ENCODE peak calls at places on chromosomes 7 and 10, in four cellular contexts. B is prostate gland, O is Panc1, P is B cell. E is an unnamed sample.

GRCh38 chr7:79176859-79177477 is 276.5 kb downstream of the MAGI2 start:
- DNase-seq in P (no peak), B (peak; percentile 7), O (peak; percentile 35), E (no peak)

GRCh38 chr10:123236122-123236521 is 81.9 kb downstream of the BUB3 start:
- DNase-seq in P (no peak), B (no peak), O (no peak), E (no peak)

GRCh38 chr10:112919721-112920120 is 30.3 kb upstream of the TCF7L2 start:
- DNase-seq in B (no peak), O (peak; percentile 84), P (no peak), E (no peak)

GRCh38 chr7:130865408-130866236 is 131.6 kb upstream of the KLF14 start:
- DNase-seq in O (no peak), P (no peak), B (no peak), E (no peak)

GRCh38 chr7:14962778-14963177 is 60.2 kb upstream of the DGKB start:
- DNase-seq in B (no peak), P (no peak), O (no peak), E (no peak)

GRCh38 chr10:3172081-3172445 is 519 bp downstream of the PITRM1 start:
- DNase-seq in P (no peak), B (no peak), O (peak; percentile 5), E (peak; percentile 57)

GRCh38 chr10:52226448-52226847 is 87.6 kb upstream of the DKK1 start:
- DNase-seq in B (no peak), O (no peak), P (no peak), E (no peak)

GRCh38 chr10:62244785-62245595 is 23.7 kb downstream of the RTKN2 start:
- DNase-seq in P (no peak), O (no peak), B (peak; percentile 67), E (peak; percentile 65)

GRCh38 chr7:92582948-92583347 is 7.2 kb downstream of the FAM133B start:
- DNase-seq in P (no peak), B (no peak), O (no peak), E (no peak)

GRCh38 chr7:44097064-44097932 is 6.8 kb upstream of the AEBP1 start:
- DNase-seq in B (no peak), P (peak; percentile 78), O (no peak), E (peak; percentile 81)

GRCh38 chr7:106735637-106736036 is 74.7 kb upstream of the CCDC71L start:
- DNase-seq in O (no peak), B (no peak), P (no peak), E (no peak)

GRCh38 chr10:114684822-114685209 is 26.7 kb upstream of the ABLIM1 start:
- DNase-seq in P (no peak), B (no peak), O (no peak), E (no peak)

GRCh38 chr10:48697091-48697490 is 12.4 kb downstream of the WDFY4 start:
- DNase-seq in P (no peak), O (no peak), B (no peak), E (no peak)

GRCh38 chr7:46011059-46011458 is 90.0 kb upstream of the IGFBP3 start:
- DNase-seq in B (no peak), P (no peak), O (no peak), E (no peak)

DNA sequence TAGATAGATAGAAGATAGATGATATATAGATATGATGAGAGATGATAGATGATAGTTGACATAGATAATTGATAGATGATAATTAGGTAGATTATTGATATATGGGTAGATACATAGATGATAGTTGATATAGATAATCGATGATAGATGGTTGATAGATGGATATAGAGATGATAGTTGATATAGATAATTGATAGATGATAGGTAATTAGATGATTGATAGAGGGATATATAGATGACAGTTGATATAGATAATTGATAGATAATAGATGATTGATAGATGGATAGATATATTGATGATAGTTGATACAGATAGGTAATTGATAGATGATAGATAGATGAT is 72.3 kb downstream of the PRR15 start:
- DNase-seq in O (no peak), B (no peak), P (no peak), E (no peak)
- TF ChIP-seq CTCF in O (peak; percentile 35), B (no peak), P (peak; percentile 0), E (no peak)

GRCh38 chr10:57362811-57363210 is 904.9 kb downstream of the IPMK start:
- DNase-seq in P (no peak), O (no peak), B (no peak), E (no peak)
- TF ChIP-seq CTCF in P (no peak), O (no peak), B (no peak), E (no peak)

GRCh38 chr7:142337406-142338001 is 79.6 kb upstream of the PRSS58 start:
- DNase-seq in B (no peak), P (no peak), O (no peak), E (no peak)
- TF ChIP-seq CTCF in B (no peak), P (no peak), O (no peak), E (no peak)

DNA sequence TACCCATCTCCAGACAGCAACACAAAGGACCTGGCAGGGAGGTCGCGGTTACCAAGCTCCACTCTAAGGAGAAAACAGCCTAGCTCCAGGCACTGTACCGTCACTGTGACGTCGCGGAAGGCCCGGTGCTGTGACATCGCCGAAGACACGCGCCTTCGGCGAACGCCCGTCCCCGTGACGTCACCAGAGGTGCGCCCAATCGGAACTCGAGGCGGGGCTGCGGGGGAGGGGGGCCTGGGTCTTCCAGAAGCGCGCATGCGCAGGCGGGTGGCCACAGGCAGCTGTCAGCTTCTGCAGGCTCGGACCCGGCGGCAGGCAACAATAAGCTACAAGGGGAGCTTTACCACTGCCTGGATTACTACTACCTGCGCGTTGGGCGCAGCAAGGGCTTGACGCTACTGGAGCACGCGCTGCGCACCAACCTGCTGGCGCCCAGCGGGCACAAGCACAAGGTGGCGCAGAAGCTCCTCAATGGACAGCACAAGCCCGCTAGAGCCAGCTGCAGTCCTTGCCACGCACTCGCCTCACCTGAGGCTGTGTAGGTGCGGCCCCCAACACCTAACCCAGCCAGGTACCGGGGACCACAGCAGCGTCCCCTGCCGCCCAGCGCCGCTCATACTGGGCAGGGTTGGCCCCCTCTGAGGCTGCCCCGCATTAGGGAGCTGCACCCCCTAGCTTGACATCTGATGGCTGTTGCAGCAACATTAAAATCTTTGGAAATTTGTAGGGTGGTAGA is 208.4 kb downstream of the TPST1 start:
- DNase-seq in B (peak; percentile 52), P (peak; percentile 90), O (peak; percentile 65), E (peak; percentile 86)
- TF ChIP-seq CTCF in B (peak; percentile 52), P (peak; percentile 38), O (peak; percentile 83), E (peak; percentile 59)

DNA sequence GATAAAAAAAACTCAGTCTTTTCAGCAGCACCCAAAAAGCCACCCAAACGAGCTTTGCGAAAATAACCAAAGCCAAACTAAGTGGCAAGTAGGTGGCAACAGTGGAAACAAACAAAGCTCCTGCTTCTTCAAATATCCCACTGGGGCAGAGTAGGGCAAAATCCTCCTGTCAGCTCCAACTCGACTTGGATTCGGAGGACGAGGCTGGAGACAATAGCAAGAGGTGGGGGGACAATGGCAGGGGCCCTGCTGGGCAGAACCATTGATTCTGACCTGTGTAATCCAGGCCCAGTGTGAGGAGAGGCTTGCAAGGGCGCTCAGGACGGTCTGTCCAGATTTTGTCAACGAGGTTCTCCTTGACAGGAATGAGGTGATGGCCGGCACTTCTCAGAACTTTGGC is 35.5 kb downstream of the XPNPEP1 start:
- DNase-seq in B (no peak), P (no peak), O (no peak), E (no peak)
- TF ChIP-seq CTCF in B (no peak), P (no peak), O (no peak), E (no peak)

DNA sequence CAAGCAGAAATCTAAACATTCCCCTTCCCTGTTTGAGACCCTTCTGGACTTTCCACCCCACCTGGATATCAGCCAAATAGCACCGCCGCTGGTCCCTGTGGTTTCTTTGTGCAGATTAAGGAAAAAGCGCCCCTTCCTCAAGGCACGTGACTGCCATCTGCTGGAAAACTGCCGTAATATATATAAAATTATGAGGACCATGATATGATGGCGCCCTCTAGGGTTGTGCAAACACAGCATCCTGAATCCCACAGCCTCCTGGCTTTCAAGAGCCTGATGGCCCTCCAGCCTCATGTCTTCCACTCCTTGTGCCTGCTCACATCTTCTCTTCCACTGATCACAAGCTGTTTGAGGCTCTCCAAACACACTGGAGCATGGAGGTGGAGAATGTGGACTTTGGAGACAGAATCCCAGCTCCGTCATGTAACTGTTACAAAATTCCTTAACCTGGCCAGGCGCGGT is 121.3 kb downstream of the MYL10 start:
- DNase-seq in P (no peak), O (peak; percentile 47), B (peak; percentile 40), E (peak; percentile 70)
- TF ChIP-seq CTCF in P (peak; percentile 78), O (peak; percentile 96), B (peak; percentile 79), E (peak; percentile 93)

DNA sequence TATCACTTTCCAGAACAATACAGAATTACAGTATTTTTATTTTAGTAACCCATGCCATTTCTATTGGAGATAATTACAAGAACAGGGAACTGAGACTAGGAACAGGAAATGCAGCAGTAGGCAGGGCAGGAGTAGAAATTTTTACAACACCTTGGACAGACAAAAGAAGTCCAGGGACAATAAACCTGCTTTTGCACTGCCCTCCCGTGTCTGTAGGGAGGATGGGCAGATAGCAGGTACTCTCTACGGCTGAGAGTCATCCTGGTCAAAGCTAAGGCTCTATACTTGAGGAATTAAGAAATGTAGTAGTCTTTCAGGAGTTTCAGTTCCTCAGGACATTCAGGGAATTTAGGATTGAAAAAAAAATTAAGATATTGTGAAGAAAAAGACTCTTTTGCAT is 63.4 kb downstream of the VAX1 start:
- DNase-seq in O (no peak), B (peak; percentile 8), P (no peak), E (no peak)
- TF ChIP-seq CTCF in O (peak; percentile 37), B (peak; percentile 39), P (no peak), E (no peak)

DNA sequence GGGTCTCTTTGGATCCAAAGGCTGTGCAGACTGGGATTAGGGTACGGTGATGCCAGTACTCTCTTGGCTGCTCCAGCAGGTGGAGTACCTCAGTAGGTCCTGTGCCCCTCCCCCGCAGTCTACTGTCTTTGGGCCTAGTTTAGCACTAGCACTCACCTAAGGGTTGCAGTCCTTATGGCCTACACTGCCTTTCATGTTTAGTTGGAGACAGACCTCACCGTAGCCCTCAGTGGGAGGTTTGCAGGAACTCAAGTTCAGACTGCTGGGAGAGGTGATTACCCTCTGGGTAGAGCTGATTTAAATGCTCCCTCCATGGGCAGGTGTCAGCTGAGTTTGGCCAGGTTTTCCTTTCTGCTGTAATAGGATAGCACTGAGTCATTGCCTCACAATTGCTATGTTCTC is 210.8 kb upstream of the TMEM196 start:
- DNase-seq in O (no peak), P (no peak), B (no peak), E (peak; percentile 3)
- TF ChIP-seq CTCF in O (no peak), P (no peak), B (no peak), E (no peak)

DNA sequence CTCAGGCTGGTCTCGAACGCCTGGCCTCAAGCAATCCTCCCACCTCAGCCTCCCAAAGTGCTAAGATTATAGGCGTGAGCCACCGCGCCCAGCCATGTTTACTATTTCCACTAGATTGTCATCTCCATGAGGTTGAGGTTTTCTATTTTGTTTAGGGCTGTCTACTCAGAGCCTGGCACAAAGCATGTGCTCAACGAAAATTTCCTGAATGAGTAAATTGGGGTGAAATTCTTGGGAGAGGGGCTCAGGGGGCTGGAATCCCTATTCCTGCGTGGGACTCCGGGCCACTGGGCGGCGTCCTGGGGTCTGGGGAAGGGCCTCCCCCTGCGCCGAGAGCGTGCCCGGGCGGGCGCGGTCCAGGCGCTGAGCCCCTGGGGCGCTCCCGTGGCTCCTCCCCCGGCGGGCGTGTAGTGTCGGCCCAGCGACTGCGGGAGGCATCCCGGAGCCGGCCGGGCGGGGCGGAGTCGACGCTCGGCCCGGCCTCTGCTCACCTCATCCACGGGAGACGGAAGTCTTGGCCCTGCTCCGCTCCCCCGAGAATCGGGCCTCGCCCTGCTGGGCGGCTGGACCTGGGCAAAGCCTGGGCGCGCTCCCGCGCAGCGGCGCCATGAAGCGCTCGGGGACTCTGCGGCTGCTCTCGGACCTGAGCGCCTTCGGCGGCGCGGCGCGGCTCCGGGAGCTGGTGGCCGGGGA is at the start of gene HPS6:
- DNase-seq in O (peak; percentile 47), P (peak; percentile 98), B (peak; percentile 90), E (peak; percentile 91)
- TF ChIP-seq CTCF in O (no peak), P (no peak), B (peak; percentile 36), E (no peak)

E was measured in activated CD8-positive, alpha-beta T cell treated with anti-CD3 and anti-CD28 coated beads for 36 hours.